ENCODE peak calls at places on chromosomes 7 and 10, in eight cellular contexts. T is Daoy; J is A549; K is T-helper 22 cell; V is globus pallidus; E is activated effector memory CD4-positive, alpha-beta T cell treated with anti-CD3 and anti-CD28 coated beads, Interleukin-2, amount 50 U/mL, for 16 hours; W is NCI-H2081; G is hippocampal formation. Z is an unnamed sample.

GRCh38 chr7:18770852-18771251 is 275.3 kb downstream of the HDAC9 start:
- DNase-seq in J (no peak), V (no peak), K (no peak), E (no peak), W (no peak), T (peak; percentile 37), G (no peak), Z (no peak)

GRCh38 chr10:118969014-118969413 is 60.5 kb upstream of the NANOS1 start:
- DNase-seq in T (no peak), E (no peak), V (no peak), G (no peak), W (no peak), J (no peak), K (no peak), Z (no peak)

GRCh38 chr7:157302314-157302711 is 34.5 kb upstream of the DNAJB6 start:
- DNase-seq in G (no peak), T (peak; percentile 98), J (no peak), K (peak; percentile 85), V (no peak), E (peak; percentile 95), W (peak; percentile 57), Z (peak; percentile 88)

GRCh38 chr10:132202070-132202970 is 15.6 kb downstream of the DPYSL4 start:
- DNase-seq in T (no peak), E (peak; percentile 61), G (no peak), V (no peak), W (no peak), J (no peak), K (no peak), Z (no peak)

GRCh38 chr7:150410680-150411346 is 31.7 kb downstream of the ZNF775 start:
- DNase-seq in T (no peak), V (no peak), W (no peak), J (no peak), K (no peak), E (peak; percentile 55), G (no peak), Z (no peak)

GRCh38 chr7:30310674-30311362 is 26.4 kb downstream of the ZNRF2 start:
- DNase-seq in T (no peak), W (no peak), K (no peak), V (no peak), J (no peak), E (no peak), G (no peak), Z (no peak)

GRCh38 chr10:89645742-89646172 is 715 bp upstream of the PANK1 start:
- DNase-seq in G (no peak), K (no peak), E (no peak), T (no peak), W (no peak), V (peak; percentile 12), J (no peak), Z (no peak)

GRCh38 chr7:11779864-11780263 is 52.1 kb downstream of the THSD7A start:
- DNase-seq in E (no peak), J (no peak), W (no peak), G (no peak), K (no peak), V (no peak), T (no peak), Z (no peak)

GRCh38 chr7:107538001-107538400 is 25.7 kb downstream of the COG5 start:
- DNase-seq in J (no peak), K (no peak), G (no peak), W (peak; percentile 82), V (no peak), T (no peak), E (no peak), Z (no peak)

GRCh38 chr10:43417950-43418768 is 9.2 kb upstream of the HNRNPF start:
- DNase-seq in V (no peak), W (no peak), E (peak; percentile 78), J (no peak), G (no peak), T (no peak), K (peak; percentile 44), Z (no peak)